ENCODE peak calls at places on chromosomes 1 and 21, in eight cellular contexts. M, D, O, G, X, H, K and B are unnamed samples.

GRCh38 chr1:109894823-109895719 is 15.6 kb upstream of the CSF1 start:
- DNase-seq in M (no peak), D (no peak), O (no peak), G (no peak), X (no peak), H (no peak), K (no peak), B (no peak)

GRCh38 chr1:168443899-168444298 is 99.9 kb downstream of the XCL2 start:
- DNase-seq in M (no peak), D (no peak), O (no peak), G (no peak), X (no peak), H (no peak), K (no peak), B (no peak)

GRCh38 chr1:19344372-19344810 is 32.3 kb downstream of the SLC66A1 start:
- DNase-seq in M (peak; percentile 21), D (no peak), O (peak; percentile 64), G (peak; percentile 84), X (no peak), H (peak; percentile 66), K (peak; percentile 49), B (peak; percentile 51)

GRCh38 chr1:180232521-180233043 is 2.5 kb downstream of the LHX4 start:
- DNase-seq in M (no peak), D (no peak), O (peak; percentile 12), G (peak; percentile 46), X (no peak), H (no peak), K (no peak), B (no peak)

GRCh38 chr1:4794020-4794780 is 139.8 kb downstream of the AJAP1 start:
- DNase-seq in M (no peak), D (no peak), O (no peak), G (no peak), X (no peak), H (peak; percentile 43), K (no peak), B (no peak)

GRCh38 chr1:10508511-10508951 is 33.8 kb downstream of the PEX14 start:
- DNase-seq in M (peak; percentile 63), D (peak; percentile 45), O (no peak), G (peak; percentile 46), X (no peak), H (no peak), K (no peak), B (peak; percentile 34)

GRCh38 chr21:46154955-46155513 is 345 bp downstream of the FTCD start:
- DNase-seq in M (no peak), D (no peak), O (no peak), G (peak; percentile 61), X (no peak), H (no peak), K (no peak), B (no peak)

GRCh38 chr1:17120483-17120882 is 1.2 kb upstream of the PADI2 start:
- DNase-seq in M (no peak), D (no peak), O (no peak), G (no peak), X (no peak), H (no peak), K (no peak), B (no peak)

GRCh38 chr1:184827600-184828368 is 73.1 kb upstream of the EDEM3 start:
- DNase-seq in M (peak; percentile 88), D (no peak), O (no peak), G (no peak), X (peak; percentile 59), H (no peak), K (no peak), B (peak; percentile 63)

GRCh38 chr1:24643362-24644346 is 552 bp downstream of the SRRM1 start:
- DNase-seq in M (peak; percentile 6), D (no peak), O (no peak), G (no peak), X (no peak), H (no peak), K (no peak), B (peak; percentile 9)

DNA sequence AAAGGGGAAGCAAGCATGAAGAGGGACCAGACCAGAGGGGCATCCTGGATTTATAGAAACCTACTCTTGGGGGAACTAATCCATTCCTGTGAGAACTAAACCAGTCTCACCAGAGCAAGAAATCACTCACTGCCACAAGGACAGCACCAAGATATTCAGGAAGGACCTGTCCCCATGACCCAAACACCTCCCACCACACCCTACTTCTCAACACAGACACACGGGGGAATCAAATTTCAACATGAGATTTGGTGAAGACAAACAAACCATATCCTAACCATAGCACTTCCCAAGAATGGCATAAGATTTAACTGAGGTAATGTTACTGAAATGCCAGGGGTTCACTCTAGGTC is 12.1 kb upstream of the POU2F1 start:
- DNase-seq in M (no peak), D (no peak), O (no peak), G (no peak), X (no peak), H (no peak), K (no peak), B (no peak)
- TF ChIP-seq CTCF in M (no peak), D (no peak), O (no peak), G (no peak), X (peak; percentile 14), H (no peak), K (no peak), B (no peak)

GRCh38 chr1:40438391-40439015 is 11.8 kb upstream of the ZFP69B start:
- DNase-seq in M (peak; percentile 13), D (no peak), O (peak; percentile 51), G (no peak), X (peak; percentile 33), H (no peak), K (peak; percentile 18), B (peak; percentile 12)
- TF ChIP-seq CTCF in M (peak; percentile 85), D (peak; percentile 61), O (peak; percentile 83), G (peak; percentile 24), X (peak; percentile 89), H (peak; percentile 34), K (peak; percentile 75), B (peak; percentile 66)

DNA sequence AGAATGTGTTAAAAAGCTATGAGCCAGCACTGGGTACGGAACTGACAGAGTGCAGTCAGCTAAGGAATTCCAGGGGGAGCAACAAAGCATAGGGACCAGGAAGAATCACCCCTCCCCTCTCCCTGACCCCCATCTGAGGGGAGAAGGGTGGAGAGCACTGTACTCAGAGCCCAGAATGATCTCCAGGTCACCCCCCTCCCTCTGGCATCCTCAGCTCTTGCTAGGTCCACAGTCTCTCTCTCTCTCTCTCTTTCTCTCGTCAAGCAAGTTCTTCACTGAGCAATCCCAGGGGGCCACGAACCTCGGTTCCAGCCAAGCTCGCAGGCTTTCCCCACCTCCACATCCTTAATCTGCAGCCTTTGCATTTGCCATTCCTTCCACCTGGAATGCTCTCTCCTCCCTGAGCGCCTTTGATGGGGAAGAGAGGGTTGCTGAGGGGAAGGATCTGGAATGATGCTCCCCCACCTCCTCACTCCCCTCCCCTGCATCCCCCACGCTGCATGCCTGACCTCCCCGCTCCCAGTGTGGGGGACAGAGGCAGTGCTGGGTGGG is 6.7 kb upstream of the WASF2 start:
- DNase-seq in M (peak; percentile 39), D (no peak), O (no peak), G (peak; percentile 67), X (no peak), H (no peak), K (no peak), B (peak; percentile 51)
- TF ChIP-seq CTCF in M (peak; percentile 36), D (peak; percentile 35), O (no peak), G (peak; percentile 41), X (peak; percentile 44), H (no peak), K (peak; percentile 38), B (peak; percentile 58)

GRCh38 chr1:202238914-202239313 is 45.3 kb downstream of the LGR6 start:
- DNase-seq in M (no peak), D (no peak), O (no peak), G (peak; percentile 61), X (no peak), H (no peak), K (no peak), B (no peak)

GRCh38 chr1:202235003-202235660 is 41.5 kb downstream of the LGR6 start:
- DNase-seq in M (no peak), D (no peak), O (no peak), G (no peak), X (no peak), H (no peak), K (no peak), B (no peak)

GRCh38 chr1:202234331-202235002 is 40.9 kb downstream of the LGR6 start:
- DNase-seq in M (peak; percentile 74), D (no peak), O (no peak), G (no peak), X (peak; percentile 40), H (no peak), K (no peak), B (peak; percentile 49)

GRCh38 chr1:202235856-202236837 is 42.5 kb downstream of the LGR6 start:
- DNase-seq in M (peak; percentile 98), D (peak; percentile 45), O (peak; percentile 63), G (no peak), X (peak; percentile 95), H (no peak), K (peak; percentile 87), B (peak; percentile 90)

GRCh38 chr1:202237052-202237451 is 43.5 kb downstream of the LGR6 start:
- DNase-seq in M (no peak), D (no peak), O (peak; percentile 17), G (peak; percentile 43), X (peak; percentile 27), H (no peak), K (peak; percentile 59), B (peak; percentile 8)
- TF ChIP-seq CTCF in M (peak; percentile 66), D (peak; percentile 50), O (no peak), G (peak; percentile 7), X (peak; percentile 65), H (no peak), K (peak; percentile 57), B (peak; percentile 52)